ENCODE peak calls at places on chromosomes 16 and 17, in nine cellular contexts. W is RPMI7951, M is fibroblast of pulmonary artery, C is epithelial cell of esophagus, O is germinal center, H is cardiac muscle cell, S is HT-29, L is adipocyte, R is RCC 7860. Y is an unnamed sample.

GRCh38 chr16:49532873-49533272 is 159.3 kb downstream of the C16orf78 start:
- DNase-seq in L (no peak), C (no peak), S (no peak), M (no peak), W (no peak), O (no peak), H (no peak), R (no peak), Y (no peak)

GRCh38 chr16:2023098-2023925 is 3.4 kb upstream of the NHERF2 start:
- DNase-seq in S (peak; percentile 98), O (peak; percentile 95), L (peak; percentile 96), M (peak; percentile 89), H (peak; percentile 92), W (peak; percentile 73), C (peak; percentile 83), R (peak; percentile 71), Y (peak; percentile 81)

GRCh38 chr16:48607056-48607825 is 2.7 kb downstream of the N4BP1 start:
- DNase-seq in H (no peak), W (no peak), O (no peak), R (no peak), L (peak; percentile 68), C (peak; percentile 99), S (peak; percentile 45), M (peak; percentile 42), Y (peak; percentile 25)

GRCh38 chr17:31581022-31581483 is 189.6 kb downstream of the RAB11FIP4 start:
- DNase-seq in M (peak; percentile 95), O (no peak), H (no peak), R (peak; percentile 94), S (peak; percentile 84), C (peak; percentile 43), W (peak; percentile 98), L (peak; percentile 67), Y (peak; percentile 99)

GRCh38 chr17:82450357-82451106 is at the start of gene CYBC1:
- DNase-seq in C (peak; percentile 92), H (peak; percentile 96), W (peak; percentile 88), R (peak; percentile 71), L (peak; percentile 98), M (peak; percentile 95), O (peak; percentile 89), S (peak; percentile 89), Y (peak; percentile 68)

GRCh38 chr17:58328195-58329034 is at the start of gene TSPOAP1:
- DNase-seq in R (no peak), W (no peak), S (no peak), H (no peak), L (no peak), O (peak; percentile 73), M (no peak), C (no peak), Y (no peak)

GRCh38 chr17:51397361-51398127 is 137.2 kb downstream of the UTP18 start:
- DNase-seq in H (no peak), M (peak; percentile 3), S (no peak), W (peak; percentile 54), O (no peak), L (no peak), R (peak; percentile 90), C (peak; percentile 71), Y (peak; percentile 6)

GRCh38 chr16:68636818-68637217 is 8.3 kb upstream of the CDH3 start:
- DNase-seq in C (peak; percentile 79), M (peak; percentile 8), W (no peak), R (no peak), S (no peak), O (no peak), H (no peak), L (no peak), Y (no peak)

GRCh38 chr16:50739031-50739430 is 2.9 kb upstream of the CYLD start:
- DNase-seq in W (no peak), R (no peak), S (no peak), O (no peak), M (no peak), H (no peak), L (no peak), C (no peak), Y (no peak)

GRCh38 chr17:31525801-31526549 is 134.5 kb downstream of the RAB11FIP4 start:
- DNase-seq in M (no peak), W (peak; percentile 28), S (peak; percentile 62), R (peak; percentile 11), H (no peak), L (no peak), C (no peak), O (peak; percentile 82), Y (peak; percentile 18)

GRCh38 chr17:2074919-2075318 is 20.0 kb downstream of the HIC1 start:
- DNase-seq in H (no peak), S (no peak), L (no peak), O (no peak), C (no peak), W (no peak), M (no peak), R (no peak), Y (no peak)

GRCh38 chr16:75130150-75130771 is 13.7 kb upstream of the LDHD start:
- DNase-seq in W (peak; percentile 19), O (no peak), M (no peak), H (no peak), L (no peak), S (peak; percentile 34), R (no peak), C (no peak), Y (no peak)

GRCh38 chr16:82990155-82990554 is 363.4 kb downstream of the CDH13 start:
- DNase-seq in C (peak; percentile 52), L (peak; percentile 68), R (no peak), H (no peak), S (no peak), M (peak; percentile 65), W (peak; percentile 68), O (no peak), Y (no peak)

GRCh38 chr17:42438600-42439567 is 15.8 kb upstream of the CAVIN1 start:
- DNase-seq in C (peak; percentile 48), R (no peak), O (no peak), H (no peak), W (no peak), M (peak; percentile 52), S (no peak), L (peak; percentile 44), Y (no peak)

GRCh38 chr16:23682181-23682580 is 3.5 kb downstream of the PLK1 start:
- DNase-seq in O (no peak), L (peak; percentile 52), C (peak; percentile 47), M (peak; percentile 86), S (no peak), R (no peak), W (no peak), H (no peak), Y (no peak)

GRCh38 chr16:89090182-89090630 is 3.4 kb upstream of the ACSF3 start:
- DNase-seq in S (no peak), C (no peak), O (no peak), W (no peak), L (no peak), H (no peak), R (no peak), M (no peak), Y (no peak)

GRCh38 chr16:66569827-66570405 is 3.7 kb downstream of the CMTM1 start:
- DNase-seq in S (no peak), C (peak; percentile 75), O (no peak), H (no peak), R (no peak), M (peak; percentile 80), W (peak; percentile 44), L (peak; percentile 80), Y (peak; percentile 58)

GRCh38 chr17:70100983-70101382 is 26.0 kb downstream of the KCNJ16 start:
- DNase-seq in H (no peak), W (peak; percentile 3), C (peak; percentile 5), L (no peak), S (no peak), M (no peak), O (no peak), R (no peak), Y (no peak)

GRCh38 chr16:89904606-89905510 is 13.8 kb upstream of the MC1R start:
- DNase-seq in S (no peak), H (no peak), W (no peak), C (peak; percentile 51), M (no peak), R (no peak), O (no peak), L (no peak), Y (no peak)

GRCh38 chr17:51585514-51586104 is 325.3 kb downstream of the UTP18 start:
- DNase-seq in O (no peak), R (no peak), S (peak; percentile 35), M (no peak), H (peak; percentile 39), L (no peak), C (peak; percentile 2), W (no peak), Y (no peak)

GRCh38 chr16:85604145-85604705 is 8.9 kb upstream of the GSE1 start:
- DNase-seq in H (no peak), C (no peak), R (no peak), W (no peak), M (no peak), S (no peak), L (no peak), O (no peak), Y (no peak)

GRCh38 chr17:46736100-46736499 is 82.4 kb downstream of the WNT3 start:
- DNase-seq in H (no peak), L (no peak), O (peak; percentile 54), S (no peak), C (no peak), M (no peak), W (no peak), R (no peak), Y (no peak)

GRCh38 chr16:1312459-1312801 is 3.0 kb downstream of the UBE2I start:
- DNase-seq in M (no peak), O (no peak), R (no peak), C (no peak), W (no peak), L (no peak), S (no peak), H (no peak), Y (no peak)

GRCh38 chr17:606501-607243 is 108.0 kb downstream of the VPS53 start:
- DNase-seq in W (no peak), C (no peak), L (peak; percentile 56), O (no peak), H (no peak), M (peak; percentile 20), R (no peak), S (no peak), Y (no peak)

GRCh38 chr17:6654816-6655731 is 3.5 kb downstream of the C17orf100 start:
- DNase-seq in O (peak; percentile 10), M (peak; percentile 10), W (no peak), R (no peak), C (peak; percentile 92), H (peak; percentile 34), S (no peak), L (peak; percentile 42), Y (no peak)

GRCh38 chr16:17403859-17404545 is 66.8 kb downstream of the XYLT1 start:
- DNase-seq in L (no peak), S (no peak), C (no peak), W (no peak), R (no peak), M (no peak), H (no peak), O (no peak), Y (no peak)

GRCh38 chr16:1989826-1990335 is at the start of gene SYNGR3:
- DNase-seq in O (peak; percentile 41), H (peak; percentile 36), C (no peak), M (no peak), S (no peak), R (no peak), L (peak; percentile 47), W (peak; percentile 36), Y (no peak)

GRCh38 chr16:11254913-11255736 is 879 bp downstream of the SOCS1 start:
- DNase-seq in L (peak; percentile 63), W (peak; percentile 33), C (peak; percentile 63), H (peak; percentile 74), O (peak; percentile 61), S (no peak), M (peak; percentile 52), R (no peak), Y (no peak)

GRCh38 chr17:44779211-44780025 is 20.6 kb downstream of the ADAM11 start:
- DNase-seq in H (peak; percentile 80), L (peak; percentile 91), C (peak; percentile 73), R (peak; percentile 58), O (peak; percentile 82), S (peak; percentile 65), M (peak; percentile 74), W (peak; percentile 67), Y (peak; percentile 52)

GRCh38 chr17:40038882-40039513 is 15.2 kb downstream of the MED24 start:
- DNase-seq in H (peak; percentile 76), W (peak; percentile 73), C (peak; percentile 47), R (peak; percentile 31), M (peak; percentile 88), L (peak; percentile 95), S (peak; percentile 72), O (no peak), Y (peak; percentile 47)

GRCh38 chr17:1123397-1124237 is 56.2 kb downstream of the ABR start:
- DNase-seq in S (no peak), O (no peak), L (no peak), H (no peak), C (no peak), M (no peak), R (no peak), W (no peak), Y (no peak)